ENCODE peak calls at places on chromosomes 5 and 9, in five cellular contexts. I, L, N, F and Z are unnamed samples.

GRCh38 chr5:75847561-75848021 is 130.4 kb upstream of the POC5 start:
- DNase-seq in I (no peak), L (no peak), N (no peak), F (no peak), Z (no peak)

GRCh38 chr9:97638666-97639065 is 5.0 kb downstream of the NCBP1 start:
- DNase-seq in I (no peak), L (no peak), N (no peak), F (no peak), Z (no peak)

GRCh38 chr9:108394726-108395125 is 461.1 kb downstream of the ACTL7B start:
- DNase-seq in I (no peak), L (no peak), N (no peak), F (no peak), Z (no peak)

GRCh38 chr5:57137401-57137800 is 36.5 kb upstream of the GPBP1 start:
- DNase-seq in I (no peak), L (no peak), N (no peak), F (no peak), Z (no peak)

GRCh38 chr5:118095100-118095499 is 893.2 kb downstream of the DTWD2 start:
- DNase-seq in I (no peak), L (no peak), N (no peak), F (no peak), Z (no peak)

GRCh38 chr5:72392326-72392733 is 72.2 kb downstream of the PTCD2 start:
- DNase-seq in I (no peak), L (no peak), N (no peak), F (no peak), Z (no peak)

GRCh38 chr9:3863114-3863528 is 337.3 kb upstream of the RFX3 start:
- DNase-seq in I (peak; percentile 1), L (peak; percentile 52), N (no peak), F (no peak), Z (peak; percentile 32)

GRCh38 chr5:133245191-133246052 is 193.6 kb downstream of the HSPA4 start:
- DNase-seq in I (peak; percentile 82), L (no peak), N (no peak), F (peak; percentile 58), Z (no peak)

GRCh38 chr9:93020785-93021670 is 37.5 kb upstream of the SUSD3 start:
- DNase-seq in I (peak; percentile 63), L (no peak), N (peak; percentile 60), F (no peak), Z (no peak)

GRCh38 chr5:82669720-82670119 is 391.6 kb upstream of the RPS23 start:
- DNase-seq in I (no peak), L (no peak), N (no peak), F (no peak), Z (no peak)